ENCODE peak calls at places on chromosomes 3 and 15, in eight cellular contexts. One of them, this sample, is unnamed.
A peak's percentile ranks its signal among the peaks of the same experiment; 100 is the strongest.

GRCh38 chr3:120659285-120659684 is 22.8 kb downstream of the HGD start:
- DNase-seq in NCI-H748 treated with DMSO at 0.1 percent for 48 hours: no peak
- DNase-seq in G401: no peak
- DNase-seq in left lung: no peak
- DNase-seq in A172: no peak
- DNase-seq in activated T-helper 1 cell treated with anti-CD3 and anti-CD28 coated beads, Interleukin-12 subunit alpha, Interleukin-12 subunit beta, Interleukin-2, Interleukin-4 antibody, amounts not matched to agents 30 ng/mL and 10 ng/mL and 1 ng/mL, durations not matched to agents 14 hours and 24 hours and 36 hours: no peak
- DNase-seq in RCC 7860: no peak
- DNase-seq in NCI-H1092: no peak
- DNase-seq in this sample: no peak

GRCh38 chr15:83066034-83066760 is 855 bp downstream of the BTBD1 start:
- DNase-seq in left lung: no peak
- DNase-seq in RCC 7860: no peak
- DNase-seq in NCI-H748 treated with DMSO at 0.1 percent for 48 hours: no peak
- DNase-seq in NCI-H1092: no peak
- DNase-seq in G401: peak; percentile 30
- DNase-seq in A172: no peak
- DNase-seq in activated T-helper 1 cell treated with anti-CD3 and anti-CD28 coated beads, Interleukin-12 subunit alpha, Interleukin-12 subunit beta, Interleukin-2, Interleukin-4 antibody, amounts not matched to agents 30 ng/mL and 10 ng/mL and 1 ng/mL, durations not matched to agents 14 hours and 24 hours and 36 hours: no peak
- DNase-seq in this sample: no peak

GRCh38 chr3:118817748-118818165 is 216.9 kb downstream of the IGSF11 start:
- DNase-seq in NCI-H1092: peak; percentile 70
- DNase-seq in G401: peak; percentile 54
- DNase-seq in left lung: no peak
- DNase-seq in NCI-H748 treated with DMSO at 0.1 percent for 48 hours: peak; percentile 15
- DNase-seq in A172: peak; percentile 57
- DNase-seq in RCC 7860: peak; percentile 34
- DNase-seq in activated T-helper 1 cell treated with anti-CD3 and anti-CD28 coated beads, Interleukin-12 subunit alpha, Interleukin-12 subunit beta, Interleukin-2, Interleukin-4 antibody, amounts not matched to agents 30 ng/mL and 10 ng/mL and 1 ng/mL, durations not matched to agents 14 hours and 24 hours and 36 hours: no peak
- DNase-seq in this sample: peak; percentile 34

GRCh38 chr3:126553284-126553811 is 5.4 kb downstream of the C3orf22 start:
- DNase-seq in NCI-H748 treated with DMSO at 0.1 percent for 48 hours: no peak
- DNase-seq in left lung: peak; percentile 15
- DNase-seq in RCC 7860: no peak
- DNase-seq in activated T-helper 1 cell treated with anti-CD3 and anti-CD28 coated beads, Interleukin-12 subunit alpha, Interleukin-12 subunit beta, Interleukin-2, Interleukin-4 antibody, amounts not matched to agents 30 ng/mL and 10 ng/mL and 1 ng/mL, durations not matched to agents 14 hours and 24 hours and 36 hours: no peak
- DNase-seq in NCI-H1092: no peak
- DNase-seq in A172: no peak
- DNase-seq in G401: no peak
- DNase-seq in this sample: no peak

GRCh38 chr15:60889006-60889405 is 340.1 kb downstream of the RORA start:
- DNase-seq in NCI-H748 treated with DMSO at 0.1 percent for 48 hours: no peak
- DNase-seq in activated T-helper 1 cell treated with anti-CD3 and anti-CD28 coated beads, Interleukin-12 subunit alpha, Interleukin-12 subunit beta, Interleukin-2, Interleukin-4 antibody, amounts not matched to agents 30 ng/mL and 10 ng/mL and 1 ng/mL, durations not matched to agents 14 hours and 24 hours and 36 hours: no peak
- DNase-seq in RCC 7860: no peak
- DNase-seq in G401: peak; percentile 25
- DNase-seq in left lung: no peak
- DNase-seq in A172: no peak
- DNase-seq in NCI-H1092: no peak
- DNase-seq in this sample: no peak

GRCh38 chr3:62592408-62592807 is 219.1 kb upstream of the FEZF2 start:
- DNase-seq in G401: no peak
- DNase-seq in A172: no peak
- DNase-seq in activated T-helper 1 cell treated with anti-CD3 and anti-CD28 coated beads, Interleukin-12 subunit alpha, Interleukin-12 subunit beta, Interleukin-2, Interleukin-4 antibody, amounts not matched to agents 30 ng/mL and 10 ng/mL and 1 ng/mL, durations not matched to agents 14 hours and 24 hours and 36 hours: no peak
- DNase-seq in NCI-H1092: no peak
- DNase-seq in NCI-H748 treated with DMSO at 0.1 percent for 48 hours: no peak
- DNase-seq in RCC 7860: no peak
- DNase-seq in left lung: peak; percentile 35
- DNase-seq in this sample: no peak

GRCh38 chr15:66830358-66830757 is 128.3 kb downstream of the SMAD6 start:
- DNase-seq in activated T-helper 1 cell treated with anti-CD3 and anti-CD28 coated beads, Interleukin-12 subunit alpha, Interleukin-12 subunit beta, Interleukin-2, Interleukin-4 antibody, amounts not matched to agents 30 ng/mL and 10 ng/mL and 1 ng/mL, durations not matched to agents 14 hours and 24 hours and 36 hours: no peak
- DNase-seq in G401: no peak
- DNase-seq in NCI-H748 treated with DMSO at 0.1 percent for 48 hours: no peak
- DNase-seq in RCC 7860: peak; percentile 47
- DNase-seq in NCI-H1092: no peak
- DNase-seq in left lung: peak; percentile 35
- DNase-seq in A172: peak; percentile 83
- DNase-seq in this sample: no peak

GRCh38 chr3:197793246-197793645 is 2.2 kb downstream of the LRCH3 start:
- DNase-seq in left lung: no peak
- DNase-seq in activated T-helper 1 cell treated with anti-CD3 and anti-CD28 coated beads, Interleukin-12 subunit alpha, Interleukin-12 subunit beta, Interleukin-2, Interleukin-4 antibody, amounts not matched to agents 30 ng/mL and 10 ng/mL and 1 ng/mL, durations not matched to agents 14 hours and 24 hours and 36 hours: no peak
- DNase-seq in NCI-H748 treated with DMSO at 0.1 percent for 48 hours: no peak
- DNase-seq in G401: no peak
- DNase-seq in NCI-H1092: no peak
- DNase-seq in A172: peak; percentile 22
- DNase-seq in RCC 7860: peak; percentile 31
- DNase-seq in this sample: no peak

GRCh38 chr3:178060406-178060805 is 475.8 kb upstream of the KCNMB2 start:
- DNase-seq in activated T-helper 1 cell treated with anti-CD3 and anti-CD28 coated beads, Interleukin-12 subunit alpha, Interleukin-12 subunit beta, Interleukin-2, Interleukin-4 antibody, amounts not matched to agents 30 ng/mL and 10 ng/mL and 1 ng/mL, durations not matched to agents 14 hours and 24 hours and 36 hours: no peak
- DNase-seq in A172: no peak
- DNase-seq in left lung: no peak
- DNase-seq in NCI-H1092: no peak
- DNase-seq in NCI-H748 treated with DMSO at 0.1 percent for 48 hours: no peak
- DNase-seq in RCC 7860: no peak
- DNase-seq in G401: no peak
- DNase-seq in this sample: no peak

GRCh38 chr15:63869371-63870042 is 35.8 kb upstream of the HERC1 start:
- DNase-seq in A172: no peak
- DNase-seq in left lung: no peak
- DNase-seq in RCC 7860: no peak
- DNase-seq in G401: no peak
- DNase-seq in NCI-H748 treated with DMSO at 0.1 percent for 48 hours: no peak
- DNase-seq in activated T-helper 1 cell treated with anti-CD3 and anti-CD28 coated beads, Interleukin-12 subunit alpha, Interleukin-12 subunit beta, Interleukin-2, Interleukin-4 antibody, amounts not matched to agents 30 ng/mL and 10 ng/mL and 1 ng/mL, durations not matched to agents 14 hours and 24 hours and 36 hours: no peak
- DNase-seq in NCI-H1092: no peak
- DNase-seq in this sample: no peak

GRCh38 chr3:175378348-175378747 is 519.2 kb downstream of the NAALADL2 start:
- DNase-seq in A172: no peak
- DNase-seq in left lung: no peak
- DNase-seq in NCI-H748 treated with DMSO at 0.1 percent for 48 hours: peak; percentile 69
- DNase-seq in NCI-H1092: no peak
- DNase-seq in activated T-helper 1 cell treated with anti-CD3 and anti-CD28 coated beads, Interleukin-12 subunit alpha, Interleukin-12 subunit beta, Interleukin-2, Interleukin-4 antibody, amounts not matched to agents 30 ng/mL and 10 ng/mL and 1 ng/mL, durations not matched to agents 14 hours and 24 hours and 36 hours: no peak
- DNase-seq in RCC 7860: no peak
- DNase-seq in G401: no peak
- DNase-seq in this sample: no peak

GRCh38 chr3:117853923-117854322 is 1144.3 kb downstream of the TUSC7 start:
- DNase-seq in RCC 7860: peak; percentile 22
- DNase-seq in NCI-H1092: peak; percentile 8
- DNase-seq in left lung: no peak
- DNase-seq in NCI-H748 treated with DMSO at 0.1 percent for 48 hours: peak; percentile 71
- DNase-seq in G401: no peak
- DNase-seq in A172: no peak
- DNase-seq in activated T-helper 1 cell treated with anti-CD3 and anti-CD28 coated beads, Interleukin-12 subunit alpha, Interleukin-12 subunit beta, Interleukin-2, Interleukin-4 antibody, amounts not matched to agents 30 ng/mL and 10 ng/mL and 1 ng/mL, durations not matched to agents 14 hours and 24 hours and 36 hours: no peak
- DNase-seq in this sample: no peak

GRCh38 chr3:189947948-189948723 is 172.6 kb downstream of the P3H2 start:
- DNase-seq in NCI-H1092: peak; percentile 5
- DNase-seq in A172: peak; percentile 46
- DNase-seq in G401: no peak
- DNase-seq in activated T-helper 1 cell treated with anti-CD3 and anti-CD28 coated beads, Interleukin-12 subunit alpha, Interleukin-12 subunit beta, Interleukin-2, Interleukin-4 antibody, amounts not matched to agents 30 ng/mL and 10 ng/mL and 1 ng/mL, durations not matched to agents 14 hours and 24 hours and 36 hours: no peak
- DNase-seq in left lung: no peak
- DNase-seq in RCC 7860: peak; percentile 30
- DNase-seq in NCI-H748 treated with DMSO at 0.1 percent for 48 hours: peak; percentile 27
- DNase-seq in this sample: no peak

GRCh38 chr3:184361532-184361931 is at the start of the genes CLCN2 and POLR2H:
- DNase-seq in RCC 7860: peak; percentile 33
- DNase-seq in A172: no peak
- DNase-seq in NCI-H1092: no peak
- DNase-seq in activated T-helper 1 cell treated with anti-CD3 and anti-CD28 coated beads, Interleukin-12 subunit alpha, Interleukin-12 subunit beta, Interleukin-2, Interleukin-4 antibody, amounts not matched to agents 30 ng/mL and 10 ng/mL and 1 ng/mL, durations not matched to agents 14 hours and 24 hours and 36 hours: peak; percentile 40
- DNase-seq in NCI-H748 treated with DMSO at 0.1 percent for 48 hours: no peak
- DNase-seq in G401: no peak
- DNase-seq in left lung: peak; percentile 55
- DNase-seq in this sample: peak; percentile 55

GRCh38 chr3:48412375-48413001 is 17.4 kb downstream of the PLXNB1 start:
- DNase-seq in left lung: peak; percentile 30
- DNase-seq in G401: no peak
- DNase-seq in RCC 7860: no peak
- DNase-seq in A172: no peak
- DNase-seq in NCI-H1092: no peak
- DNase-seq in activated T-helper 1 cell treated with anti-CD3 and anti-CD28 coated beads, Interleukin-12 subunit alpha, Interleukin-12 subunit beta, Interleukin-2, Interleukin-4 antibody, amounts not matched to agents 30 ng/mL and 10 ng/mL and 1 ng/mL, durations not matched to agents 14 hours and 24 hours and 36 hours: no peak
- DNase-seq in NCI-H748 treated with DMSO at 0.1 percent for 48 hours: no peak
- DNase-seq in this sample: no peak

GRCh38 chr3:18870642-18871041 is 277.7 kb upstream of the KCNH8 start:
- DNase-seq in activated T-helper 1 cell treated with anti-CD3 and anti-CD28 coated beads, Interleukin-12 subunit alpha, Interleukin-12 subunit beta, Interleukin-2, Interleukin-4 antibody, amounts not matched to agents 30 ng/mL and 10 ng/mL and 1 ng/mL, durations not matched to agents 14 hours and 24 hours and 36 hours: no peak
- DNase-seq in G401: no peak
- DNase-seq in A172: no peak
- DNase-seq in NCI-H1092: no peak
- DNase-seq in NCI-H748 treated with DMSO at 0.1 percent for 48 hours: no peak
- DNase-seq in RCC 7860: no peak
- DNase-seq in left lung: no peak
- DNase-seq in this sample: no peak

GRCh38 chr3:8576841-8577553 is 67.6 kb downstream of the SSUH2 start:
- DNase-seq in RCC 7860: no peak
- DNase-seq in NCI-H748 treated with DMSO at 0.1 percent for 48 hours: no peak
- DNase-seq in left lung: no peak
- DNase-seq in NCI-H1092: no peak
- DNase-seq in activated T-helper 1 cell treated with anti-CD3 and anti-CD28 coated beads, Interleukin-12 subunit alpha, Interleukin-12 subunit beta, Interleukin-2, Interleukin-4 antibody, amounts not matched to agents 30 ng/mL and 10 ng/mL and 1 ng/mL, durations not matched to agents 14 hours and 24 hours and 36 hours: no peak
- DNase-seq in A172: no peak
- DNase-seq in G401: no peak
- DNase-seq in this sample: no peak

GRCh38 chr3:125624341-125624740 is 29.0 kb upstream of the OSBPL11 start:
- DNase-seq in A172: peak; percentile 81
- DNase-seq in RCC 7860: no peak
- DNase-seq in NCI-H748 treated with DMSO at 0.1 percent for 48 hours: no peak
- DNase-seq in activated T-helper 1 cell treated with anti-CD3 and anti-CD28 coated beads, Interleukin-12 subunit alpha, Interleukin-12 subunit beta, Interleukin-2, Interleukin-4 antibody, amounts not matched to agents 30 ng/mL and 10 ng/mL and 1 ng/mL, durations not matched to agents 14 hours and 24 hours and 36 hours: no peak
- DNase-seq in NCI-H1092: no peak
- DNase-seq in G401: no peak
- DNase-seq in left lung: no peak
- DNase-seq in this sample: no peak

GRCh38 chr15:50148362-50148963 is 29.4 kb upstream of the ATP8B4 start:
- DNase-seq in activated T-helper 1 cell treated with anti-CD3 and anti-CD28 coated beads, Interleukin-12 subunit alpha, Interleukin-12 subunit beta, Interleukin-2, Interleukin-4 antibody, amounts not matched to agents 30 ng/mL and 10 ng/mL and 1 ng/mL, durations not matched to agents 14 hours and 24 hours and 36 hours: no peak
- DNase-seq in A172: peak; percentile 76
- DNase-seq in NCI-H1092: no peak
- DNase-seq in NCI-H748 treated with DMSO at 0.1 percent for 48 hours: no peak
- DNase-seq in RCC 7860: peak; percentile 55
- DNase-seq in G401: peak; percentile 41
- DNase-seq in left lung: no peak
- DNase-seq in this sample: no peak

GRCh38 chr3:165243597-165243996 is 47.4 kb upstream of the SLITRK3 start:
- DNase-seq in G401: no peak
- DNase-seq in activated T-helper 1 cell treated with anti-CD3 and anti-CD28 coated beads, Interleukin-12 subunit alpha, Interleukin-12 subunit beta, Interleukin-2, Interleukin-4 antibody, amounts not matched to agents 30 ng/mL and 10 ng/mL and 1 ng/mL, durations not matched to agents 14 hours and 24 hours and 36 hours: no peak
- DNase-seq in A172: no peak
- DNase-seq in left lung: no peak
- DNase-seq in NCI-H748 treated with DMSO at 0.1 percent for 48 hours: no peak
- DNase-seq in NCI-H1092: no peak
- DNase-seq in RCC 7860: no peak
- DNase-seq in this sample: no peak

GRCh38 chr3:150439657-150440056 is 31.6 kb downstream of the TSC22D2 start:
- DNase-seq in NCI-H748 treated with DMSO at 0.1 percent for 48 hours: no peak
- DNase-seq in left lung: no peak
- DNase-seq in G401: no peak
- DNase-seq in NCI-H1092: no peak
- DNase-seq in RCC 7860: peak; percentile 51
- DNase-seq in activated T-helper 1 cell treated with anti-CD3 and anti-CD28 coated beads, Interleukin-12 subunit alpha, Interleukin-12 subunit beta, Interleukin-2, Interleukin-4 antibody, amounts not matched to agents 30 ng/mL and 10 ng/mL and 1 ng/mL, durations not matched to agents 14 hours and 24 hours and 36 hours: no peak
- DNase-seq in A172: no peak
- DNase-seq in this sample: no peak

GRCh38 chr15:99944131-99944530 is 210.9 kb upstream of the LYSMD4 start:
- DNase-seq in NCI-H1092: no peak
- DNase-seq in G401: no peak
- DNase-seq in activated T-helper 1 cell treated with anti-CD3 and anti-CD28 coated beads, Interleukin-12 subunit alpha, Interleukin-12 subunit beta, Interleukin-2, Interleukin-4 antibody, amounts not matched to agents 30 ng/mL and 10 ng/mL and 1 ng/mL, durations not matched to agents 14 hours and 24 hours and 36 hours: no peak
- DNase-seq in left lung: no peak
- DNase-seq in A172: no peak
- DNase-seq in NCI-H748 treated with DMSO at 0.1 percent for 48 hours: no peak
- DNase-seq in RCC 7860: no peak
- DNase-seq in this sample: no peak

GRCh38 chr3:140050396-140050795 is 115.4 kb downstream of the CLSTN2 start:
- DNase-seq in left lung: no peak
- DNase-seq in A172: no peak
- DNase-seq in G401: no peak
- DNase-seq in RCC 7860: no peak
- DNase-seq in NCI-H748 treated with DMSO at 0.1 percent for 48 hours: no peak
- DNase-seq in NCI-H1092: no peak
- DNase-seq in activated T-helper 1 cell treated with anti-CD3 and anti-CD28 coated beads, Interleukin-12 subunit alpha, Interleukin-12 subunit beta, Interleukin-2, Interleukin-4 antibody, amounts not matched to agents 30 ng/mL and 10 ng/mL and 1 ng/mL, durations not matched to agents 14 hours and 24 hours and 36 hours: no peak
- DNase-seq in this sample: no peak

GRCh38 chr3:97235179-97235578 is 420.8 kb downstream of the EPHA6 start:
- DNase-seq in NCI-H748 treated with DMSO at 0.1 percent for 48 hours: no peak
- DNase-seq in A172: no peak
- DNase-seq in activated T-helper 1 cell treated with anti-CD3 and anti-CD28 coated beads, Interleukin-12 subunit alpha, Interleukin-12 subunit beta, Interleukin-2, Interleukin-4 antibody, amounts not matched to agents 30 ng/mL and 10 ng/mL and 1 ng/mL, durations not matched to agents 14 hours and 24 hours and 36 hours: no peak
- DNase-seq in left lung: no peak
- DNase-seq in NCI-H1092: no peak
- DNase-seq in RCC 7860: no peak
- DNase-seq in G401: no peak
- DNase-seq in this sample: no peak

GRCh38 chr3:143970773-143971366 is 753 bp upstream of the DIPK2A start:
- DNase-seq in RCC 7860: peak; percentile 23
- DNase-seq in NCI-H748 treated with DMSO at 0.1 percent for 48 hours: no peak
- DNase-seq in A172: peak; percentile 35
- DNase-seq in G401: peak; percentile 62
- DNase-seq in left lung: peak; percentile 61
- DNase-seq in NCI-H1092: peak; percentile 7
- DNase-seq in activated T-helper 1 cell treated with anti-CD3 and anti-CD28 coated beads, Interleukin-12 subunit alpha, Interleukin-12 subunit beta, Interleukin-2, Interleukin-4 antibody, amounts not matched to agents 30 ng/mL and 10 ng/mL and 1 ng/mL, durations not matched to agents 14 hours and 24 hours and 36 hours: peak; percentile 32
- DNase-seq in this sample: peak; percentile 67

GRCh38 chr3:60730371-60730770 is 520.9 kb downstream of the FHIT start:
- DNase-seq in activated T-helper 1 cell treated with anti-CD3 and anti-CD28 coated beads, Interleukin-12 subunit alpha, Interleukin-12 subunit beta, Interleukin-2, Interleukin-4 antibody, amounts not matched to agents 30 ng/mL and 10 ng/mL and 1 ng/mL, durations not matched to agents 14 hours and 24 hours and 36 hours: no peak
- DNase-seq in left lung: no peak
- DNase-seq in NCI-H748 treated with DMSO at 0.1 percent for 48 hours: no peak
- DNase-seq in NCI-H1092: no peak
- DNase-seq in A172: no peak
- DNase-seq in RCC 7860: no peak
- DNase-seq in G401: no peak
- DNase-seq in this sample: no peak

GRCh38 chr15:26697913-26698312 is 75.0 kb downstream of the GABRB3 start:
- DNase-seq in left lung: no peak
- DNase-seq in activated T-helper 1 cell treated with anti-CD3 and anti-CD28 coated beads, Interleukin-12 subunit alpha, Interleukin-12 subunit beta, Interleukin-2, Interleukin-4 antibody, amounts not matched to agents 30 ng/mL and 10 ng/mL and 1 ng/mL, durations not matched to agents 14 hours and 24 hours and 36 hours: no peak
- DNase-seq in RCC 7860: no peak
- DNase-seq in NCI-H1092: no peak
- DNase-seq in NCI-H748 treated with DMSO at 0.1 percent for 48 hours: no peak
- DNase-seq in A172: no peak
- DNase-seq in G401: peak; percentile 57
- DNase-seq in this sample: no peak

GRCh38 chr3:121660356-121661171 is at the start of gene HCLS1:
- DNase-seq in RCC 7860: no peak
- DNase-seq in NCI-H748 treated with DMSO at 0.1 percent for 48 hours: no peak
- DNase-seq in activated T-helper 1 cell treated with anti-CD3 and anti-CD28 coated beads, Interleukin-12 subunit alpha, Interleukin-12 subunit beta, Interleukin-2, Interleukin-4 antibody, amounts not matched to agents 30 ng/mL and 10 ng/mL and 1 ng/mL, durations not matched to agents 14 hours and 24 hours and 36 hours: peak; percentile 73
- DNase-seq in NCI-H1092: no peak
- DNase-seq in left lung: peak; percentile 67
- DNase-seq in G401: no peak
- DNase-seq in A172: no peak
- DNase-seq in this sample: no peak

This sample was measured in nucleus accumbens.